ENCODE peak calls at places on chromosomes 11 and 22, in four cellular contexts. M is HS-27A, T is lower leg skin, Z is LNCaP clone FGC. X is an unnamed sample.

GRCh38 chr11:1360835-1361357 is 28.8 kb upstream of the BRSK2 start:
- DNase-seq in M (no peak), T (no peak), Z (no peak), X (no peak)

GRCh38 chr22:16783930-16784354 is 41.3 kb downstream of the XKR3 start:
- DNase-seq in M (peak), T (no peak), Z (no peak), X (no peak)

GRCh38 chr22:17974703-17975372 is 49.5 kb downstream of the MICAL3 start:
- DNase-seq in M (no peak), T (no peak), Z (no peak), X (no peak)

GRCh38 chr11:100484948-100485347 is 202.1 kb upstream of the ARHGAP42 start:
- DNase-seq in M (no peak), T (no peak), Z (no peak), X (no peak)

GRCh38 chr22:23182289-23183106 is 2.2 kb downstream of the BCR start:
- DNase-seq in M (no peak), T (no peak), Z (no peak), X (no peak)

GRCh38 chr22:45202333-45203149 is 38.2 kb downstream of the KIAA0930 start:
- DNase-seq in M (no peak), T (no peak), Z (no peak), X (no peak)

GRCh38 chr11:116720895-116721294 is 51.9 kb downstream of the BUD13 start:
- DNase-seq in M (no peak), T (no peak), Z (no peak), X (no peak)

GRCh38 chr11:17742019-17742418 is 7.4 kb downstream of the KCNC1 start:
- DNase-seq in M (no peak), T (no peak), Z (no peak), X (no peak)

GRCh38 chr11:122780296-122780949 is 57.9 kb upstream of the CRTAM start:
- DNase-seq in M (no peak), T (no peak), Z (no peak), X (no peak)

GRCh38 chr22:45959719-45960476 is 17.1 kb downstream of the WNT7B start:
- DNase-seq in M (no peak), T (no peak), Z (no peak), X (no peak)

GRCh38 chr11:86571273-86571948 is 101.0 kb downstream of the ME3 start:
- DNase-seq in M (no peak), T (no peak), Z (no peak), X (no peak)

GRCh38 chr11:24716403-24716802 is 219.6 kb downstream of the LUZP2 start:
- DNase-seq in M (no peak), T (no peak), Z (no peak), X (no peak)

GRCh38 chr11:132844956-132845355 is 687.3 kb downstream of the OPCML start:
- DNase-seq in M (peak), T (peak), Z (no peak), X (no peak)

GRCh38 chr11:116093065-116093464 is 588.9 kb upstream of the CADM1 start:
- DNase-seq in M (no peak), T (no peak), Z (no peak), X (no peak)

GRCh38 chr11:19827399-19828135 is 114.9 kb downstream of the NAV2 start:
- DNase-seq in M (no peak), T (no peak), Z (no peak), X (no peak)

GRCh38 chr22:19325296-19325950 is 33.9 kb upstream of the CLTCL1 start:
- DNase-seq in M (no peak), T (no peak), Z (no peak), X (no peak)

GRCh38 chr11:1352696-1353382 is 36.9 kb upstream of the BRSK2 start:
- DNase-seq in M (no peak), T (no peak), Z (no peak), X (no peak)

GRCh38 chr11:12287374-12288211 is 89.8 kb upstream of the PARVA start:
- DNase-seq in M (peak), T (peak), Z (no peak), X (peak)

GRCh38 chr11:102494216-102494615 is 36.3 kb downstream of the MMP7 start:
- DNase-seq in M (no peak), T (no peak), Z (peak), X (no peak)

GRCh38 chr22:43429426-43429825 is 17.6 kb downstream of the MPPED1 start:
- DNase-seq in M (no peak), T (no peak), Z (no peak), X (no peak)

GRCh38 chr22:43992331-43992821 is 31.7 kb upstream of the PARVB start:
- DNase-seq in M (no peak), T (no peak), Z (no peak), X (peak)

GRCh38 chr11:12223771-12224536 is 113.6 kb downstream of the MICAL2 start:
- DNase-seq in M (no peak), T (no peak), Z (no peak), X (no peak)

GRCh38 chr11:128802358-128802981 is 64.6 kb downstream of the KCNJ1 start:
- DNase-seq in M (no peak), T (no peak), Z (no peak), X (no peak)

GRCh38 chr11:10619281-10619680 is 50.8 kb upstream of the LYVE1 start:
- DNase-seq in M (no peak), T (no peak), Z (no peak), X (no peak)

GRCh38 chr11:128421577-128421976 is 165.8 kb downstream of the ETS1 start:
- DNase-seq in M (no peak), T (no peak), Z (no peak), X (no peak)

GRCh38 chr22:23072035-23072910 is 2.0 kb downstream of the GNAZ start:
- DNase-seq in M (no peak), T (peak), Z (no peak), X (no peak)

GRCh38 chr11:3853935-3854659 is 1.4 kb upstream of the STIM1 start:
- DNase-seq in M (no peak), T (peak), Z (no peak), X (no peak)

GRCh38 chr11:95650271-95650670 is 139.3 kb downstream of the FAM76B start:
- DNase-seq in M (no peak), T (no peak), Z (no peak), X (no peak)

GRCh38 chr22:48101704-48102103 is 1339.3 kb downstream of the TBC1D22A start:
- DNase-seq in M (no peak), T (peak), Z (no peak), X (no peak)

GRCh38 chr11:75195164-75195962 is 44.5 kb downstream of the SLCO2B1 start:
- DNase-seq in M (no peak), T (peak), Z (no peak), X (no peak)

GRCh38 chr11:17828311-17828751 is 93.8 kb downstream of the KCNC1 start:
- DNase-seq in M (no peak), T (no peak), Z (no peak), X (no peak)

GRCh38 chr11:65355013-65355775 is 643 bp downstream of the TIGD3 start:
- DNase-seq in M (no peak), T (peak), Z (no peak), X (no peak)

GRCh38 chr11:94649925-94650623 is 82.9 kb downstream of the PIWIL4 start:
- DNase-seq in M (no peak), T (no peak), Z (no peak), X (no peak)

X was measured in T1000.